ENCODE peak calls at places on chromosomes 16 and 17, in nine cellular contexts. R is transverse colon; W is H7; N is posterior cingulate gyrus; X is naive thymus-derived CD4-positive, alpha-beta T cell; O is left colon; Y is NCI-H1105 treated with DMSO at 0.1 percent for 48 hours; I is NCI-H460; Q is hypothalamus. T is an unnamed sample.

GRCh38 chr17:1720856-1721386 is 3.6 kb upstream of the WDR81 start:
- DNase-seq in R (peak), W (peak), N (peak), X (peak), O (peak), Y (peak), I (peak), Q (peak), T (peak)

GRCh38 chr17:10368561-10368960 is 4.2 kb downstream of the MYH13 start:
- DNase-seq in R (no peak), W (no peak), N (no peak), X (no peak), O (no peak), Y (no peak), I (no peak), Q (no peak), T (no peak)

GRCh38 chr16:74984194-74984669 is 691 bp downstream of the WDR59 start:
- DNase-seq in R (no peak), W (no peak), N (no peak), X (peak), O (no peak), Y (no peak), I (no peak), Q (no peak), T (no peak)

GRCh38 chr16:51881731-51882130 is 665.2 kb downstream of the TOX3 start:
- DNase-seq in R (no peak), W (no peak), N (no peak), X (no peak), O (no peak), Y (no peak), I (no peak), Q (no peak), T (no peak)

GRCh38 chr16:55597928-55598327 is 31.4 kb downstream of the CAPNS2 start:
- DNase-seq in R (no peak), W (no peak), N (no peak), X (no peak), O (no peak), Y (no peak), I (no peak), Q (no peak), T (no peak)

GRCh38 chr16:20760346-20760745 is 3.5 kb upstream of the ACSM3 start:
- DNase-seq in R (no peak), W (no peak), N (no peak), X (no peak), O (no peak), Y (no peak), I (no peak), Q (no peak), T (no peak)

GRCh38 chr16:24996731-24997130 is 18.4 kb downstream of the ARHGAP17 start:
- DNase-seq in R (no peak), W (no peak), N (no peak), X (no peak), O (no peak), Y (no peak), I (no peak), Q (no peak), T (no peak)

GRCh38 chr17:77793146-77793887 is 165.2 kb upstream of the TNRC6C start:
- DNase-seq in R (no peak), W (no peak), N (no peak), X (no peak), O (no peak), Y (no peak), I (no peak), Q (no peak), T (no peak)

GRCh38 chr17:81527591-81528383 is at the start of gene FSCN2:
- DNase-seq in R (no peak), W (peak), N (no peak), X (no peak), O (no peak), Y (no peak), I (no peak), Q (no peak), T (no peak)

GRCh38 chr17:82253179-82253544 is 20.3 kb downstream of the CSNK1D start:
- DNase-seq in R (no peak), W (no peak), N (no peak), X (no peak), O (no peak), Y (no peak), I (no peak), Q (no peak), T (no peak)

GRCh38 chr17:45335721-45336120 is 18.9 kb upstream of the MAP3K14 start:
- DNase-seq in R (no peak), W (no peak), N (no peak), X (no peak), O (no peak), Y (no peak), I (no peak), Q (no peak), T (no peak)

GRCh38 chr17:17545031-17545820 is 46.3 kb downstream of the PEMT start:
- DNase-seq in R (no peak), W (no peak), N (no peak), X (no peak), O (no peak), Y (no peak), I (no peak), Q (peak), T (no peak)

GRCh38 chr17:15947331-15947730 is 2.4 kb downstream of the ADORA2B start:
- DNase-seq in R (peak), W (peak), N (no peak), X (no peak), O (peak), Y (no peak), I (no peak), Q (no peak), T (peak)

GRCh38 chr17:57499648-57500049 is 243.3 kb downstream of the MSI2 start:
- DNase-seq in R (no peak), W (peak), N (no peak), X (no peak), O (no peak), Y (no peak), I (no peak), Q (no peak), T (no peak)

GRCh38 chr17:38868095-38868967 is 1.5 kb upstream of the LASP1 start:
- DNase-seq in R (peak), W (peak), N (no peak), X (no peak), O (peak), Y (peak), I (no peak), Q (no peak), T (peak)

GRCh38 chr17:49715221-49715620 is 7.5 kb upstream of the SLC35B1 start:
- DNase-seq in R (no peak), W (no peak), N (no peak), X (no peak), O (no peak), Y (no peak), I (no peak), Q (no peak), T (no peak)

GRCh38 chr16:83438326-83438725 is 369.5 kb upstream of the HSBP1 start:
- DNase-seq in R (no peak), W (no peak), N (no peak), X (no peak), O (no peak), Y (no peak), I (no peak), Q (no peak), T (no peak)

GRCh38 chr17:57486978-57487377 is 230.7 kb downstream of the MSI2 start:
- DNase-seq in R (no peak), W (no peak), N (peak), X (no peak), O (no peak), Y (no peak), I (no peak), Q (peak), T (no peak)

GRCh38 chr17:41793749-41794602 is 7.5 kb upstream of the JUP start:
- DNase-seq in R (no peak), W (peak), N (no peak), X (no peak), O (peak), Y (no peak), I (peak), Q (no peak), T (peak)

GRCh38 chr16:70793851-70794502 is 7.0 kb downstream of the VAC14 start:
- DNase-seq in R (no peak), W (no peak), N (no peak), X (no peak), O (no peak), Y (no peak), I (no peak), Q (no peak), T (no peak)

GRCh38 chr16:80569440-80570105 is 28.8 kb downstream of the DYNLRB2 start:
- DNase-seq in R (no peak), W (no peak), N (no peak), X (no peak), O (no peak), Y (no peak), I (no peak), Q (no peak), T (no peak)

GRCh38 chr17:79680381-79680780 is 50.4 kb upstream of the ENPP7 start:
- DNase-seq in R (no peak), W (peak), N (no peak), X (no peak), O (no peak), Y (no peak), I (no peak), Q (no peak), T (no peak)

GRCh38 chr17:83067718-83068261 is 11.6 kb upstream of the METRNL start:
- DNase-seq in R (no peak), W (no peak), N (no peak), X (no peak), O (peak), Y (no peak), I (no peak), Q (no peak), T (no peak)

GRCh38 chr17:44007346-44008204 is 3.2 kb downstream of the NAGS start:
- DNase-seq in R (peak), W (peak), N (no peak), X (no peak), O (peak), Y (no peak), I (no peak), Q (no peak), T (peak)